ENCODE peak calls at places on chromosomes 16 and 17, in seven cellular contexts. V is neuronal stem cell, E is mesenchymal stem cell, N is H1, X is H9, Y is mesendoderm, A is trophoblast cell. W is an unnamed sample.

GRCh38 chr16:69706256-69706974 is 19.9 kb downstream of the NQO1 start:
- DNase-seq in V (no peak), E (no peak), N (no peak), X (no peak), Y (no peak), A (no peak), W (no peak)

GRCh38 chr17:1611715-1612114 is 16.9 kb downstream of the SLC43A2 start:
- DNase-seq in V (no peak), E (no peak), N (no peak), X (no peak), Y (no peak), A (no peak), W (no peak)

GRCh38 chr17:52181842-52182241 is 23.3 kb upstream of the CA10 start:
- DNase-seq in V (no peak), E (no peak), N (no peak), X (no peak), Y (no peak), A (no peak), W (no peak)

GRCh38 chr17:40937384-40937819 is at the start of gene KRT23:
- DNase-seq in V (no peak), E (no peak), N (no peak), X (peak; percentile 44), Y (peak; percentile 52), A (peak; percentile 27), W (no peak)

GRCh38 chr17:40633871-40634270 is 13.7 kb downstream of the SMARCE1 start:
- DNase-seq in V (no peak), E (no peak), N (no peak), X (no peak), Y (no peak), A (no peak), W (peak; percentile 12)

GRCh38 chr17:11628374-11628773 is 30.1 kb downstream of the DNAH9 start:
- DNase-seq in V (no peak), E (no peak), N (no peak), X (peak; percentile 88), Y (no peak), A (no peak), W (no peak)

GRCh38 chr17:16352303-16352837 is 899 bp downstream of the CENPV start:
- DNase-seq in V (peak; percentile 66), E (peak; percentile 53), N (peak; percentile 67), X (peak; percentile 76), Y (peak; percentile 84), A (no peak), W (peak; percentile 30)

GRCh38 chr16:2739555-2740435 is 12.6 kb upstream of the SRRM2 start:
- DNase-seq in V (no peak), E (no peak), N (no peak), X (no peak), Y (no peak), A (no peak), W (no peak)

GRCh38 chr16:20300312-20301097 is 26.8 kb downstream of the GP2 start:
- DNase-seq in V (peak; percentile 70), E (peak; percentile 18), N (peak; percentile 72), X (peak; percentile 77), Y (peak; percentile 75), A (peak; percentile 36), W (peak; percentile 41)

DNA sequence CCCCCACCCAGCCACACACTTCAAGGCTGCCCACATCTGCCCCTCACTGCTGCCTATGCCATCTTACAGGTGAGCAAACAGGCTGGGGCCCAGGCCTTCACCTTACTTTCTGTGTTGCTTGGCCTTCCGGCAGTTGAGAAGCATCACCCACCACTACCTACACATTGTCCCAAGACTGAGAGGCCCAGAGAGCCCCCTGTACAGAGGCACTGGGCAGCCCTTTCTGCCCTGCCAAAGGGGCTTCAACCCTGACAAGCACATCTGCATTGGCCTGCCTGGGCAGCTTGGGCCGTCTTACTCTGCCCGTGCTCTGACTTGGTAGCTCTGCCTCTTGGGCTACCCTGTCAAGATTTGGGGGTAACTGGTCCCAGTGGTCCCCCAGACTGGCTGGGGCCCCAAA is 1.2 kb downstream of the MIEF2 start:
- DNase-seq in V (no peak), E (no peak), N (no peak), X (no peak), Y (no peak), A (no peak), W (no peak)
- H2BK120ac ChIP-seq in V (no peak overlapping the region), E (no peak overlapping the region), N (no peak overlapping the region), X (no peak overlapping the region), Y (no peak overlapping the region), A (no peak overlapping the region), W (no peak overlapping the region)

DNA sequence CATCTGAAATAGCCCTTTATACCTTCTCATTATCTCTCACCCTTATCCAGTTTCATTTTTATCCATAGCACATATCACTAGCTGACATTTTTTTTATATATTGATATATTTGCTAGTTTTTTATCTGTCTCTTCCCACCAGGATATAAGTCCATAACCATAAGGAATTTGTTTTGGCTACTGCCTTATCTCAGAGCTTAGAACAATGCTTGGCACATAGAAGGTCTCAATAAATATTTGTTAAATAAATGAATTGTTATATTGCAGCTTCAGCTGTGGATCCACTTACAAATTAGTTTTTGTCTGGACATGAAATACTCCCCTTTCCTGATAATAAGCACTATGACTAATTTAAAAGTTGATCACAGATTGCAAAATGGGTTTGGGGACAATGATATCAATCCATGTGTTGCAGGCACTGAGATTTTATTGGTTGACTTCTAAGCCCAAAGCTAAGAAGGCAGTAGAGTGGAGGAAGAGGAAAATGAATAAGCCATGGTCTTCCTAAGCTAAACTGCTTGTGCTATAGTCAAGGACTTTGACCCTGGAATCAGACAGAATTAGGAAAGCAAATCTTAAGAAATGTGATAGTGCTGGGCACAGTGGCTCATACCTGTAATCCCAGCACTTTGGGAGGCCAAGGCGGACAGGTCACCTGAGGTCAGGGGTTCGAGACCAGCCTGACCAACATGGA is 31.9 kb upstream of the YPEL2 start:
- DNase-seq in V (no peak), E (no peak), N (no peak), X (no peak), Y (no peak), A (no peak), W (no peak)
- H2BK120ac ChIP-seq in V (no peak overlapping the region), E (no peak overlapping the region), N (no peak overlapping the region), X (no peak overlapping the region), Y (no peak overlapping the region), A (no peak overlapping the region), W (no peak overlapping the region)

GRCh38 chr17:57995076-57995956 is 7.3 kb upstream of the VEZF1 start:
- DNase-seq in V (peak; percentile 58), E (peak; percentile 88), N (no peak), X (peak; percentile 84), Y (peak; percentile 91), A (peak; percentile 48), W (peak; percentile 81)
- H2BK120ac ChIP-seq in V (no peak overlapping the region), E (no peak overlapping the region), N (no peak overlapping the region), X (no peak overlapping the region), Y (no peak overlapping the region), A (no peak overlapping the region), W (no peak overlapping the region)

DNA sequence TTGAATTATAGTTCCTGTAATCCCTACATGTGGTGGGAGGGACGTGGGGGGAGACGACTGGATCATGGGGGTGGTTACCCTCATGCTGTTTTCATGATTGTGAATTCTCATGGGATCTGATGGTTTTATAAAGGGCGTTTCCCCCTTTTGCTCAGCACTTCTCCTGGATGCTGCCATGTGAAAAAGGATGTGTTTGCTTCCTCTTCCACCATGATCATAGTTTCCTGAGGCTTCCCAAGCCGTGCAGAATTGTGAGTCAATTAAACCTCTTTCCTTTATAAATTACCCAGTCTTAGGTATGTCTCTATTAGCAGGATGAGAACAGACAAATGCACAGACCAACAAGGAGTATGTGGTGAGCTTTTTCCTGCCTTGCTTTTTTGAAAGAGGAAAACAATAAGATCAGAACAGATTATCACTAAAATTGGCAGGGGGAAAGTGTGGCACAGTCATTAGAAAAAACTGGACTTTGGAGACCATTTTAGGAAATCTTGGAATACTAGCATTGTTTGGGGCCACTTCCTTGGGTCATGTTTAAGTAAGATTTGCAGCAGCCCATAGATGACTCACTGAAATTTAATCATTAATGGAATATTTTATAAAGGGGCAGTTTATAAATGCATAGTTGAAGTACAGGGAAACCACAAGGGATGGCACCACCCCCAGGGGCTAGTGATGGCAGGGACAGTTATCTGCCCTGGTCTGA is 352.8 kb downstream of the CDH13 start:
- DNase-seq in V (no peak), E (no peak), N (no peak), X (no peak), Y (no peak), A (no peak), W (peak; percentile 20)
- H2BK120ac ChIP-seq in V (no peak overlapping the region), E (no peak overlapping the region), N (no peak overlapping the region), X (no peak overlapping the region), Y (no peak overlapping the region), A (no peak overlapping the region), W (no peak overlapping the region)

GRCh38 chr16:13780406-13780805 is 139.5 kb upstream of the ERCC4 start:
- DNase-seq in V (no peak), E (no peak), N (no peak), X (no peak), Y (no peak), A (no peak), W (no peak)
- H2BK120ac ChIP-seq in V (no peak overlapping the region), E (no peak overlapping the region), N (no peak overlapping the region), X (no peak overlapping the region), Y (no peak overlapping the region), A (no peak overlapping the region), W (no peak overlapping the region)

GRCh38 chr17:57782642-57783337 is 37.7 kb upstream of the CCDC182 start:
- DNase-seq in V (peak; percentile 40), E (no peak), N (no peak), X (peak; percentile 60), Y (peak; percentile 26), A (no peak), W (no peak)
- H2BK120ac ChIP-seq in V (no peak overlapping the region), E (no peak overlapping the region), N (no peak overlapping the region), X (no peak overlapping the region), Y (no peak overlapping the region), A (peak overlapping the region; percentile 26), W (no peak overlapping the region)

GRCh38 chr17:81306491-81306890 is 11.4 kb upstream of the SLC38A10 start:
- DNase-seq in V (no peak), E (no peak), N (no peak), X (no peak), Y (no peak), A (no peak), W (no peak)
- H2BK120ac ChIP-seq in V (peak overlapping the region; percentile 97), E (no peak overlapping the region), N (no peak overlapping the region), X (no peak overlapping the region), Y (no peak overlapping the region), A (peak overlapping the region; percentile 75), W (peak overlapping the region; percentile 3)

GRCh38 chr16:9297437-9298113 is 206.1 kb downstream of the HAPSTR1 start:
- DNase-seq in V (no peak), E (no peak), N (peak; percentile 77), X (peak; percentile 62), Y (peak; percentile 70), A (no peak), W (no peak)
- H2BK120ac ChIP-seq in V (no peak overlapping the region), E (no peak overlapping the region), N (no peak overlapping the region), X (no peak overlapping the region), Y (no peak overlapping the region), A (no peak overlapping the region), W (no peak overlapping the region)

W was measured in IMR-90.